ENCODE peak calls at places on chromosomes 4 and X, in seven cellular contexts. G, V, P, H, R, T and K are unnamed samples.

GRCh38 chr4:158856852-158857251 is 88.0 kb downstream of the FNIP2 start:
- DNase-seq in G (no peak), V (peak; percentile 68), P (no peak), H (no peak), R (peak; percentile 45), T (no peak), K (no peak)

GRCh38 chrX:3638280-3638873 is 75.1 kb downstream of the PRKX start:
- DNase-seq in G (peak; percentile 63), V (peak; percentile 48), P (no peak), H (no peak), R (peak; percentile 41), T (no peak), K (no peak)

GRCh38 chr4:25180524-25181131 is 20.4 kb upstream of the SEPSECS start:
- DNase-seq in G (no peak), V (peak; percentile 46), P (peak; percentile 39), H (no peak), R (peak; percentile 89), T (no peak), K (no peak)

GRCh38 chr4:62806786-62807185 is 1602.5 kb downstream of the TECRL start:
- DNase-seq in G (no peak), V (no peak), P (no peak), H (no peak), R (no peak), T (no peak), K (no peak)

GRCh38 chr4:120078216-120078615 is 11.6 kb upstream of the MAD2L1 start:
- DNase-seq in G (no peak), V (no peak), P (no peak), H (no peak), R (no peak), T (no peak), K (no peak)

GRCh38 chr4:135694066-135694465 is 1492.5 kb upstream of the PABPC4L start:
- DNase-seq in G (no peak), V (no peak), P (no peak), H (no peak), R (no peak), T (no peak), K (no peak)

GRCh38 chrX:155968106-155968714 is 29.3 kb upstream of the IL9R start:
- DNase-seq in G (no peak), V (no peak), P (no peak), H (no peak), R (no peak), T (no peak), K (no peak)

GRCh38 chr4:80586716-80587115 is 251.2 kb downstream of the CFAP299 start:
- DNase-seq in G (no peak), V (no peak), P (no peak), H (no peak), R (no peak), T (no peak), K (no peak)

GRCh38 chr4:38323141-38323634 is 340.8 kb upstream of the KLF3 start:
- DNase-seq in G (no peak), V (peak; percentile 43), P (no peak), H (no peak), R (peak; percentile 45), T (no peak), K (no peak)
- TF ChIP-seq POLR2A in G (no peak), V (no peak), P (no peak), H (no peak), R (no peak), T (no peak), K (no peak)

GRCh38 chr4:127788517-127788916 is 6.4 kb downstream of the HSPA4L start:
- DNase-seq in G (no peak), V (no peak), P (no peak), H (no peak), R (peak; percentile 31), T (no peak), K (no peak)
- TF ChIP-seq CTCF in G (no peak), V (peak; percentile 7), P (no peak), H (peak; percentile 15), R (peak; percentile 27), T (peak; percentile 24), K (peak; percentile 10)

GRCh38 chr4:37767546-37767945 is 58.9 kb upstream of the PGM2 start:
- DNase-seq in G (peak; percentile 76), V (peak; percentile 44), P (no peak), H (no peak), R (peak; percentile 18), T (peak; percentile 57), K (peak; percentile 61)

GRCh38 chr4:37767019-37767418 is 59.5 kb upstream of the PGM2 start:
- DNase-seq in G (no peak), V (no peak), P (no peak), H (no peak), R (no peak), T (no peak), K (no peak)

GRCh38 chr4:37770016-37770415 is 56.5 kb upstream of the PGM2 start:
- DNase-seq in G (no peak), V (peak; percentile 39), P (no peak), H (no peak), R (no peak), T (no peak), K (no peak)

GRCh38 chr4:37769590-37769989 is 56.9 kb upstream of the PGM2 start:
- DNase-seq in G (no peak), V (no peak), P (no peak), H (no peak), R (no peak), T (no peak), K (no peak)

GRCh38 chr4:37771771-37772170 is 54.7 kb upstream of the PGM2 start:
- DNase-seq in G (no peak), V (no peak), P (no peak), H (no peak), R (no peak), T (no peak), K (no peak)
- TF ChIP-seq POLR2A in G (no peak), V (no peak), P (no peak), H (no peak), R (no peak), T (no peak), K (no peak)

GRCh38 chr4:15777697-15778096 is 431 bp upstream of the CD38 start:
- DNase-seq in G (no peak), V (no peak), P (no peak), H (no peak), R (peak; percentile 55), T (no peak), K (no peak)

GRCh38 chr4:15778191-15778741 is at the start of gene CD38:
- DNase-seq in G (no peak), V (no peak), P (peak; percentile 81), H (no peak), R (peak; percentile 88), T (peak; percentile 45), K (peak; percentile 70)

GRCh38 chr4:15779789-15780188 is 1.7 kb downstream of the CD38 start:
- DNase-seq in G (no peak), V (no peak), P (no peak), H (no peak), R (peak; percentile 55), T (no peak), K (no peak)

GRCh38 chr4:15778742-15779231 is 659 bp downstream of the CD38 start:
- DNase-seq in G (no peak), V (no peak), P (peak; percentile 69), H (no peak), R (peak; percentile 96), T (peak; percentile 35), K (peak; percentile 75)

DNA sequence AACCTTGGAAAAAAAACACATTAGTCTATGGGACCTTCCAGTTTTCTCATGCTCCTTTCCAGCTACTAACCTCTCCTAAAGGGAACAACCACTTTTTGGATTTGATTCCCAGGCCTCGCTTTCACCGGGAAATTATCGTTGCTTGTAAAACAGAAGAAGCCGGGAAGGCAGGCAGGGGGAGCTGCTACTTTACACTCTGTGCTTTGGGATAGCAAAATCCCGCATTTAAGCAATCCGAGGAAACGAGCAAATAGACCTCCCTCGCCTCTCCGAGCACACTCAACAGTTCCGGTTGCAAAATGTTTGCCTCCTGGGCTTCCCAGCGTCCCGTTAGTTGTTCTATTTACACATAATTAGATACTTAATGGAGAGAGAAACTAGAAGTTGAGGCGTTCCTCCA is 1.2 kb downstream of the CD38 start:
- DNase-seq in G (peak; percentile 61), V (peak; percentile 53), P (peak; percentile 42), H (no peak), R (peak; percentile 88), T (peak; percentile 57), K (peak; percentile 74)
- TF ChIP-seq CTCF in G (no peak), V (peak; percentile 39), P (no peak), H (no peak), R (peak; percentile 13), T (peak; percentile 62), K (peak; percentile 44)

GRCh38 chr4:40316782-40317635 is 18.1 kb upstream of the CHRNA9 start:
- DNase-seq in G (peak; percentile 87), V (peak; percentile 91), P (peak; percentile 41), H (no peak), R (peak; percentile 95), T (peak; percentile 41), K (no peak)
- TF ChIP-seq POLR2A in G (peak; percentile 33), V (peak; percentile 75), P (no peak), H (no peak), R (no peak), T (no peak), K (no peak)

DNA sequence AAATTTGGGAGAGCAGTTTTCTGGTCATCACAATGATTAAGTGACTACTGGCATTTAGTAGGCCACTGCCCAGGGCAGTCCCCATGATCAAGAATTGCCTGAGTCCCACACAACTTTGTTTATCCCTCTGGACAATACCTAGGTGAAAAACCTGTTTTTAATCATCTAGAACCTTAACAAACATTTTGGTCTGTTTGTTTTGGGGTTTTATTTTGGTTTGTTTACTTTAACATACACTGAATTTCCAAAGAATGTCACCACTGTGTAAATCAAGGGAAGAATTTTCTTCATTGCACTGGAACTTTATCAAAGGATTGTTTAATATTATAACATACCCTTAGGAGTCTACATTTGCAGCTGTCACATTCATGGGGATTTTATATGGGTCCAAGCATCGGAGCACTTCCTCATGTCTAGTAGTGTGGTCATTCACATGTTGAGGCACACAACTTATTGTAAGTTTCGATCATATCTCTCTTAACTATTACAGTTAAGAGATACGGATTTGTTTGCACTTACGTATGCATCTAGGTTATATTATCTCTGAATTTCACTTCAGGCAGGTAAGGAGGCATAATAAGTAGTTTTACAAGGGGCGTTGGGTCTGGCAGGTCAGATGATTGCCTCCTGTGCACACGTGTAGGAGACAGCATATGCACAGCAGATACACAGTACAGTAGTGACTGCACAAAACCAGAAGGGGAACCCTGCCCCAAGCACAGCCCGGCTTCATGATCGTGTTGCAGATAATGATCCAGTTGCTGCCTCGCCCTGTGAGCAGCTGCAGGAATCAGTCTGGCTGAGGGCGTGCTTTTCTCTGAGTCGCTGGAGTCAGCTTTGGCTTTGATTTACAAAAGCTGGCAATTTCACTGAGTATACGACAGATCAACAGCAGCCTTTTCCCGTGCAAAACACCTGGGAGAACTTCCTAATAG is 302.8 kb upstream of the GATB start:
- DNase-seq in G (peak; percentile 67), V (no peak), P (no peak), H (no peak), R (no peak), T (no peak), K (no peak)
- TF ChIP-seq CTCF in G (no peak), V (no peak), P (no peak), H (no peak), R (no peak), T (no peak), K (no peak)